ENCODE peak calls at places on chromosomes 13 and 19, in nine cellular contexts. S, G, F, P, R, X, T, J and D are unnamed samples.

GRCh38 chr13:97113231-97114001 is 108.7 kb upstream of the MBNL2 start:
- DNase-seq in T (no peak), X (no peak), G (no peak), S (no peak), J (no peak), R (no peak), P (no peak), F (no peak), D (no peak)

GRCh38 chr13:23739597-23739996 is 149.6 kb downstream of the MIPEP start:
- DNase-seq in S (no peak), R (no peak), P (no peak), T (no peak), X (no peak), J (no peak), G (no peak), F (no peak), D (no peak)

GRCh38 chr19:5705552-5705951 is 14.4 kb downstream of the LONP1 start:
- DNase-seq in X (no peak), J (no peak), G (no peak), T (no peak), P (no peak), F (no peak), S (no peak), R (no peak), D (no peak)

GRCh38 chr13:40632915-40633314 is 33.5 kb downstream of the FOXO1 start:
- DNase-seq in R (no peak), X (no peak), P (no peak), G (no peak), F (no peak), S (no peak), J (no peak), T (no peak), D (no peak)

GRCh38 chr13:50154697-50155096 is 139.5 kb downstream of the KCNRG start:
- DNase-seq in J (no peak), P (no peak), G (no peak), R (no peak), S (no peak), F (no peak), X (no peak), T (no peak), D (no peak)

GRCh38 chr19:46926201-46927071 is 65.6 kb downstream of the ARHGAP35 start:
- DNase-seq in S (no peak), T (peak; percentile 37), G (no peak), P (no peak), R (no peak), J (no peak), X (no peak), F (no peak), D (no peak)

GRCh38 chr19:12754465-12755196 is 3.0 kb downstream of the BEST2 start:
- DNase-seq in J (no peak), T (no peak), X (no peak), G (no peak), R (no peak), F (no peak), S (no peak), P (no peak), D (no peak)

GRCh38 chr13:106100261-106100919 is 435.1 kb downstream of the EFNB2 start:
- DNase-seq in T (no peak), X (no peak), F (peak; percentile 63), S (no peak), R (no peak), P (no peak), J (no peak), G (peak; percentile 92), D (no peak)

GRCh38 chr13:110555601-110556223 is 5.8 kb downstream of the RAB20 start:
- DNase-seq in S (no peak), R (no peak), T (no peak), G (no peak), X (no peak), F (peak; percentile 70), P (no peak), J (no peak), D (peak; percentile 54)

GRCh38 chr13:23923031-23923430 is 25.7 kb upstream of the C1QTNF9B start:
- DNase-seq in J (no peak), P (no peak), X (no peak), T (no peak), G (no peak), F (no peak), S (no peak), R (no peak), D (no peak)

GRCh38 chr13:37319041-37319443 is 213.6 kb upstream of the CSNK1A1L start:
- DNase-seq in S (no peak), F (no peak), T (no peak), G (no peak), J (no peak), R (no peak), X (no peak), P (no peak), D (no peak)

GRCh38 chr19:18999896-19000620 is 33.3 kb downstream of the SUGP2 start:
- DNase-seq in G (no peak), R (no peak), X (no peak), T (peak; percentile 14), P (no peak), J (no peak), S (no peak), F (no peak), D (no peak)

GRCh38 chr13:87999791-88000190 is 328.6 kb downstream of the SLITRK5 start:
- DNase-seq in R (no peak), S (no peak), F (no peak), P (no peak), T (no peak), J (no peak), G (no peak), X (no peak), D (no peak)

DNA sequence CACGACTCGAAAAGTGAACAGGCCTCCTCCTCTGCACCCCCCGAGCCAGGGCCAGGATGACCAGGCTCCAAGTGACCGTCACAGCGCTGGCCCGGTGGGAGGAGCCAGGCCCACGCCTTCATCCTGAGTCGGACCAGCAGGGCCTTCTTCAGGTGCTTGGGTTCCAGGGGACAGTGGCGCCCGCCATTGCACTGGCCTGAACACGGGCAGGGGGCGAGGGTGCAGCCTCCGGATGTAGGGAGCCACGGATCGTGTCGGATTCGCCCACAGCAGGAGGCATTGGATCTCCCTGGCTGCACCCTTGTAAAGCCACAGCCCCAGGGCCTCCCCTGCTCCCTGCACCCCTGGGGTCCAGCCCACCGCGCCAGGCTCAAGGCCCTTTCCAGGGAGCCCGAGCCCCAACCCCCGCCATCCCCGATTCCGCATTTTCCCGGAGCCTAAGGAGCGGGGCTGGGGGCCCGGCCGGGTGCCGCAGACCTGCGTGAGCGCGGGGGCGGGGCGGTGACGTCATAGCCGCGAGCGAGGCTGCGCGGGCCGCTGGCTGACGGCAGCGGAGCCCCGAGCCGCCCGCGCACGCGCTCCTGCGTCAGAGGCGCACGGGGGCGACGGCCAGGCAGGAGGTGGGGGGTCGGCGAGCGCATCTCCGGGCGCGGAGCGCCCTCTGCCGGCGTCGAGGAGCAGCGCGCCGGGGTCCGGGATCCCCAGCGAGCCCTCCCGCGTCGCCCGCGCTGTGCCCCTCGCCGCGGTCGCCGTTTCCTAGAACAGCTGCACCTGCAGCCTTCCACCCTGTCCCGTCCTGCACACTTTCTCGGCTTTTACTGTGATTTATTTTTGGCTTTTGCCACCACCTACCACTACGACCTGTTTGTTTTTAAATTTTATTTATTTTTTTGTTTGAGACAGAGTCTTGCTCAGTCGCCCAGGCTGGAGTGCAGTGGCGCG is 1.5 kb upstream of the ATP5F1D start:
- DNase-seq in J (peak; percentile 81), R (no peak), F (peak; percentile 85), S (no peak), P (peak; percentile 79), G (peak; percentile 79), T (peak; percentile 96), X (no peak), D (peak; percentile 85)
- H3K4me1 ChIP-seq in J (peaks cover 76% of the 10 kb centered on the region), R (peaks cover 30% of the 10 kb centered on the region), F (peaks cover 81% of the 10 kb centered on the region), S (peaks cover 37% of the 10 kb centered on the region), P (peaks cover 83% of the 10 kb centered on the region), G (peaks cover 46% of the 10 kb centered on the region), T (peaks cover 20% of the 10 kb centered on the region), X (peaks cover 69% of the 10 kb centered on the region), D (peaks cover 26% of the 10 kb centered on the region)

DNA sequence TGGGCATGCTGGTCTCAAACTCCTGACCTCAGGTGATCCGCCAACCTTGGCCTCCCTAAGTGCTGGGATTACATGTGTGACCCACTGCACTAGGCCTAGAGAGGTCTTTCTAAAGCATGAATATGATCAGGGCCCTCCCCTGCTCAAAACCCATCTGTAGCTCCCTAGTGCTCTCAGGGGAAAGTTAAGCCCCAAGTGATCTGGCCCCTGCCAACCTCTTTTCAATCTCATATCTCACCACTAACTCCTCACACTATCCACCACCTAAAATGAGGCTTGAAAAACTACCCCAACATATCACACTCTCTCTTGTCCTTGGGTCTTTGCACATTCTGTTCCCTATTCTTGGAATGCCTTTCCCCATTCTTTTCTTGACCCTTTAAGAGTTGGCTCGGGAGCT is 2.0 kb upstream of the DMWD start:
- DNase-seq in F (no peak), P (no peak), T (no peak), S (no peak), J (no peak), R (no peak), G (no peak), X (no peak), D (no peak)
- H3K4me1 ChIP-seq in F (peaks cover 27% of the 10 kb centered on the region), P (peaks cover 33% of the 10 kb centered on the region), T (peaks cover 10% of the 10 kb centered on the region), S (peaks cover 17% of the 10 kb centered on the region), J (peaks cover 32% of the 10 kb centered on the region), R (no peaks in the 10 kb centered on the region), G (peaks cover 6% of the 10 kb centered on the region), X (peaks cover 29% of the 10 kb centered on the region), D (peaks cover 9% of the 10 kb centered on the region)

GRCh38 chr19:10748195-10748923 is 30.5 kb downstream of the DNM2 start:
- DNase-seq in X (no peak), R (no peak), T (no peak), G (no peak), F (no peak), P (no peak), S (no peak), J (no peak), D (no peak)
- H3K4me1 ChIP-seq in X (peaks cover 64% of the 10 kb centered on the region), R (peaks cover 13% of the 10 kb centered on the region), T (peaks cover 5% of the 10 kb centered on the region), G (peaks cover 36% of the 10 kb centered on the region), F (peaks cover 91% of the 10 kb centered on the region), P (peaks cover 71% of the 10 kb centered on the region), S (peaks cover 54% of the 10 kb centered on the region), J (peaks cover 59% of the 10 kb centered on the region), D (peaks cover 31% of the 10 kb centered on the region)

GRCh38 chr13:35794734-35795389 is 318.4 kb upstream of the MAB21L1 start:
- DNase-seq in R (no peak), F (no peak), X (no peak), P (no peak), G (no peak), T (no peak), S (no peak), J (no peak), D (no peak)
- H3K4me1 ChIP-seq in R (no peaks in the 10 kb centered on the region), F (no peaks in the 10 kb centered on the region), X (no peaks in the 10 kb centered on the region), P (peaks cover 5% of the 10 kb centered on the region), G (no peaks in the 10 kb centered on the region), T (peaks cover 17% of the 10 kb centered on the region), S (no peaks in the 10 kb centered on the region), J (no peaks in the 10 kb centered on the region), D (no peaks in the 10 kb centered on the region)